ENCODE peak calls at places on chromosomes 7 and 10, in six cellular contexts. A, K, S, Z, H and M are unnamed samples. For H3K4me1, the result is how much of the 10 kb centered on the place peaks cover.

GRCh38 chr10:71090801-71091200 is 121.6 kb upstream of the UNC5B start:
- DNase-seq in A (no peak), K (no peak), S (no peak), Z (no peak), H (no peak), M (no peak)

GRCh38 chr10:131000244-131000643 is 311.3 kb downstream of the TCERG1L start:
- DNase-seq in A (no peak), K (no peak), S (no peak), Z (no peak), H (no peak), M (no peak)

GRCh38 chr10:30176182-30176581 is 116.8 kb upstream of the JCAD start:
- DNase-seq in A (peak), K (no peak), S (no peak), Z (no peak), H (no peak), M (no peak)

GRCh38 chr7:70189261-70189660 is 591.0 kb downstream of the AUTS2 start:
- DNase-seq in A (no peak), K (no peak), S (no peak), Z (no peak), H (no peak), M (no peak)

GRCh38 chr10:93461807-93462178 is 20.3 kb downstream of the MYOF start:
- DNase-seq in A (peak), K (no peak), S (no peak), Z (no peak), H (peak), M (no peak)

GRCh38 chr7:131141443-131141967 is 186.2 kb upstream of the MKLN1 start:
- DNase-seq in A (no peak), K (no peak), S (no peak), Z (no peak), H (no peak), M (no peak)

GRCh38 chr7:30927040-30927439 is 15.4 kb downstream of the AQP1 start:
- DNase-seq in A (no peak), K (peak), S (peak), Z (peak), H (no peak), M (no peak)

GRCh38 chr7:43877968-43878864 is 8.9 kb upstream of the MRPS24 start:
- DNase-seq in A (no peak), K (no peak), S (no peak), Z (no peak), H (no peak), M (no peak)

GRCh38 chr10:68167271-68167670 is 58.0 kb downstream of the MYPN start:
- DNase-seq in A (peak), K (no peak), S (no peak), Z (no peak), H (no peak), M (no peak)

GRCh38 chr10:36188054-36188453 is 546.0 kb upstream of the FZD8 start:
- DNase-seq in A (no peak), K (no peak), S (peak), Z (no peak), H (no peak), M (no peak)

GRCh38 chr10:62441953-62442352 is 67.8 kb downstream of the ZNF365 start:
- DNase-seq in A (no peak), K (no peak), S (no peak), Z (no peak), H (no peak), M (no peak)

GRCh38 chr7:5143106-5143505 is 46.9 kb upstream of the WIPI2 start:
- DNase-seq in A (no peak), K (no peak), S (no peak), Z (no peak), H (no peak), M (peak)

GRCh38 chr7:139081584-139081983 is 27.9 kb downstream of the ZC3HAV1 start:
- DNase-seq in A (no peak), K (no peak), S (no peak), Z (no peak), H (no peak), M (no peak)

GRCh38 chr7:7596156-7596555 is 29.5 kb downstream of the MIOS start:
- DNase-seq in A (no peak), K (no peak), S (no peak), Z (no peak), H (no peak), M (no peak)

DNA sequence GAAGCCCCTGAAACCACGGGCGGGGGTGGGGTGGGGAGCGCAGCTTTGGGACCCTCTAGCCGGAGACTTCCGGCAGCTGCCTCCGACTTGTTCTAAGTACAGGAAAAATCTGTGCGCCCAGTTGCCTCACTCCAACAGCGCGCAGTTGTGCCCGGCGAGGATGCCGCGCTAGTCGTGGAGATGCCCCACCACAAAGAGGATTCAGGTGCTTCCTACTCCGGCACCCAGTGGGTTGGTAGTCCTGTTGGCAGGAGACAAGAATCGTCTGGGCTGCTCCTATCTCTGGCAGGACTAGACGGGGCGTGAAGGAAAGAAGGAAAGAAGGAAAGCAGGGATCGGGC is 461 bp upstream of the NPY start:
- DNase-seq in A (no peak), K (no peak), S (no peak), Z (no peak), H (no peak), M (no peak)
- H3K4me3 ChIP-seq in A (no peak), K (no peak), S (no peak), Z (no peak), H (no peak), M (no peak)

GRCh38 chr7:112185005-112185834 is 21.0 kb downstream of the DOCK4 start:
- DNase-seq in A (no peak), K (no peak), S (no peak), Z (no peak), H (peak), M (no peak)
- H3K4me1 ChIP-seq in A (under half), K (half or more), S (half or more), Z (under half), H (under half), M (under half)

GRCh38 chr7:151999337-152000090 is 26.0 kb upstream of the GALNT11 start:
- DNase-seq in A (peak), K (no peak), S (no peak), Z (no peak), H (no peak), M (no peak)
- H3K27ac ChIP-seq in A (no peak), K (no peak), S (no peak), Z (no peak), H (no peak), M (no peak)

GRCh38 chr7:104914427-104914826 is 99.6 kb upstream of the KMT2E start:
- DNase-seq in A (no peak), K (no peak), S (no peak), Z (no peak), H (no peak), M (no peak)
- H3K4me3 ChIP-seq in A (no peak), K (no peak), S (no peak), Z (no peak), H (no peak), M (no peak)

GRCh38 chr7:90625051-90625450 is 28.9 kb downstream of the CDK14 start:
- DNase-seq in A (peak), K (no peak), S (no peak), Z (no peak), H (no peak), M (no peak)
- H3K4me1 ChIP-seq in A (under half), K (half or more), S (half or more), Z (under half), H (under half), M (under half)